ENCODE peak calls at places on chromosomes 13 and 19, in four cellular contexts. Y is heart right ventricle, C is HCT116, F is fibroblast of lung. G is an unnamed sample.

GRCh38 chr19:29629836-29630534 is 23.9 kb downstream of the POP4 start:
- DNase-seq in F (no peak), C (no peak), Y (no peak), G (no peak)

GRCh38 chr13:63088226-63088625 is 1672.6 kb upstream of the PCDH20 start:
- DNase-seq in F (peak), C (no peak), Y (no peak), G (no peak)

GRCh38 chr19:33375156-33375744 is 1.7 kb downstream of the CEBPG start:
- DNase-seq in F (no peak), C (no peak), Y (no peak), G (no peak)

GRCh38 chr19:32819415-32820400 is 49.9 kb downstream of the SLC7A9 start:
- DNase-seq in Y (no peak), F (no peak), C (no peak), G (no peak)

GRCh38 chr13:97423300-97424045 is 10.5 kb upstream of the RAP2A start:
- DNase-seq in F (no peak), Y (no peak), C (no peak), G (no peak)

GRCh38 chr19:34793562-34793961 is 20.5 kb upstream of the ZNF599 start:
- DNase-seq in F (no peak), C (no peak), Y (no peak), G (no peak)

GRCh38 chr19:14561832-14562351 is 10.0 kb downstream of the NDUFB7 start:
- DNase-seq in C (no peak), F (peak), Y (peak), G (no peak)

GRCh38 chr13:95921485-95921884 is 131.7 kb downstream of the UGGT2 start:
- DNase-seq in Y (no peak), F (peak), C (no peak), G (no peak)

GRCh38 chr13:42808572-42808971 is 27.2 kb downstream of the FAM216B start:
- DNase-seq in Y (no peak), C (no peak), F (no peak), G (no peak)

GRCh38 chr19:55241143-55241934 is 12.8 kb upstream of the TMEM86B start:
- DNase-seq in C (no peak), F (no peak), Y (no peak), G (no peak)

GRCh38 chr13:74215420-74215819 is 81.2 kb upstream of the KLF12 start:
- DNase-seq in F (no peak), C (no peak), Y (no peak), G (no peak)

GRCh38 chr13:106919638-106920037 is 351.7 kb upstream of the ARGLU1 start:
- DNase-seq in C (no peak), F (peak), Y (peak), G (no peak)

GRCh38 chr19:7417671-7418324 is 69.1 kb downstream of the ARHGEF18 start:
- DNase-seq in Y (no peak), F (peak), C (no peak), G (no peak)

DNA sequence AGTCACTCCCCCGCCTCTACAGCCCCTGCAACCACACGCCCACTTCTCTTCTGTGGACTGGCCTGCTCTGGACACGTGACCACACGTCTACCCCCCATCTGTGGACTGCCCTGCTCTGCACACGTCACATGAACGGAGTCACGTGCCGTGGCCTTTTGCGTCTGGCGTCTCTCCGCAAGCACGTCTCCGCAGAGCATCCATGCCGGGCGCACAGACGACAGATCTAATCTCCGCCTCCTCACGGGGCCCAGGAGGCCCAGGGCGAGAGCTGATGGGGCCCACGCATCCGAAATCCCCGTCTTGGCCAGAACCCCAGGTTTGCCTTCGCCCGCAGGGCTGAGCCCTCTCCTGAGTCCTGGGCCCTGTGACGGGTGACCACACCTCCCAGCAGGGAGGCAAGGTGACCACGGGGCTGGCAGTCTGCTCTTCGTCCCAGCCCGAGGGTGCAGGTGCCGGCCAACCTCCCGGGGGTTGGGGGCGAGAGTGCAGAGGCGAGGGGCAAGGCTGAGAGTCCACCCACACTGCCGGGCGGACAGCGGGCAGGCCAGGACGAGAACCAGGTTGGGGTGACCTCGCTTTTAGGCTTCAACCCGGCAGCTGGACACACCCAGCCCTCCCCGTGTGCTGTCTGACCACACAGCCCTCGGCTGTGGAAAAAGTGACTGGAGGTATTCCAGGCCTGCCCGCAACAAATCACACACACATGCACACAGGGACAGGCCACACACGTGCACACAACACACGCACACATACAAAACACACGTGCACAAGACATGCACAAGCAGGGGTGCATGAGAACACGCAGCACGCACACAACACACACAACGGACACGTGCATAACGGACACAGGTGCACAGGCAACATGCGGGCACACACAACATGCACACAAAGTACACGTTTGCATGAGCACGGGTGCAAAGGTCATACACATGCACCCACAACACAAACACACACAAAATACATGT is 3.9 kb downstream of the SBNO2 start:
- DNase-seq in F (peak), C (no peak), Y (no peak), G (peak)
- H3K4me3 ChIP-seq in F (no peak), C (no peak), Y (no peak), G (peak)

GRCh38 chr19:4908781-4909171 is 525 bp upstream of the UHRF1 start:
- DNase-seq in F (no peak), Y (no peak), C (no peak), G (no peak)
- H3K4me3 ChIP-seq in F (no peak), Y (no peak), C (peak), G (no peak)

DNA sequence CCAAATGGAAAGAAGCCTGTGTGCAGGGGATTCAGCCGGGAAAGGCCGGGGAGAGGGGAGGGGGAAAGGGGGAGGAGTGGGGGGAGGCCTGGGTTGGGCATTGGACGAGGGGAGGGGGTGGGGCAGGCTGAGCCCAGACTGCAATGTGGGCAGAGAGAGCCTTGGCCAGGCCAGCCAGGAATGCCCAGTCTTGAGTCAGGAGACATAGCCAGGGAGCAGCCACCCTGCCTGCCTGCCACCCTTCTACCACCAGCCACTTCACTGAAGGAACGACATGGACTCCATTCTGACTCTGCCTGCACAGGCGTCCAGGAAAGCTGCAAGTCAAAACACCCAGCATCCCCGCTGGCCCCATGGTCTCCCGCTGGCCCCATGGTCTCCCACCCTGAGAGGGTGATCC is 498 bp downstream of the PROZ start:
- DNase-seq in C (no peak), F (no peak), Y (no peak), G (no peak)
- H3K4me3 ChIP-seq in C (no peak), F (no peak), Y (no peak), G (no peak)

GRCh38 chr19:48310227-48310626 is 15.1 kb upstream of the EMP3 start:
- DNase-seq in Y (no peak), F (no peak), C (no peak), G (no peak)
- H3K4me3 ChIP-seq in Y (no peak), F (no peak), C (no peak), G (no peak)

DNA sequence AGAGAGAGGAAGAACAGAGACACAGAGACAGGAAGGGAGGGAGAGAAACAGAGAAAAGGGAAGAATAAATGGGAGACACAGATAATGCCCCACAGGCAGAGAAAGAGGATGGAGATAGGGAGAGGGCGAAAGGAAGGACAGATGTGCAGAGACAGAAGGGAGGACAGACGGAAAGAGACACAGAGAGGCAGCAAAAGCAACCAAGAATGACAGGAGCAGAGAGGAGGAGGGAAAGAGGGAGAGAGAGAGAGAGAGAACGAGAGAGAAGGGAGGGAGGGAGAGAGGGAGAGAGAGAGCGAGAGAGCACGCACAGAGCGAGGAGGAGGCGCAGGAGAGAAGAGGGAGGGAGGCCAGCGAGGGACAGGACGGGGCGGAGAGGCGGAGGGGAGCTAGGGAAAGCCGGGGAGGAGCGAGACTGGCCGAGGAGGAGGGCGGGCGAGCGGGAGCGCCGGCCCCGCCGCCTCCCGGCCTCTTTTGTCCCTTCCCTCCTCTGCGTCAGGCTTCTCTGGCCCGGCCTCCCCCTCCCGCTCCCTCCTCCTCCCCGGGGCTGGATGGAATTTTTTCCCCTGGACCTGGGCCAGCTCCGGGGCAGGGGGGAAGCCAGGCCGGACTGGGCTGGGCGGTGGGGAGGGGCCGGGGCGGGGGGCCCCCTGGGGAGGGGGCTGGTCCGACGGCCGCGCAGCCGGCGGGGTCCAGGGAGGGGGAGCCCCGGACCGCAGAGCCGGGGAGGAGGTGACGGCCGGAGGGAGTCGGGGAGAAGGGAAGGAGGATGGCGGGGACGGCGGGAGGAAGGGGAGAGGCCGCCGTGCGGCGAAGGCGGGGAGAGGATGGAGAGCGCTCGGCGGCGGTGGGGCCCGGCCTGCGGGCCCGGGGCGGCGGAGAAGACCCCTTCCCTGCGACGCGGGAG is 4.2 kb upstream of the SPACA6 start:
- DNase-seq in F (peak), Y (peak), C (peak), G (peak)
- H3K4me3 ChIP-seq in F (peak), Y (peak), C (peak), G (peak)

GRCh38 chr13:70054572-70054971 is 53.1 kb upstream of the ATXN8OS start:
- DNase-seq in F (no peak), Y (no peak), C (no peak), G (no peak)
- H3K4me3 ChIP-seq in F (no peak), Y (no peak), C (no peak), G (no peak)

GRCh38 chr19:21850636-21851255 is 14.8 kb upstream of the ZNF43 start:
- DNase-seq in F (peak), Y (no peak), C (no peak), G (no peak)
- H3K4me3 ChIP-seq in F (peak), Y (peak), C (no peak), G (peak)

GRCh38 chr13:23760000-23760399 is 129.2 kb downstream of the MIPEP start:
- DNase-seq in F (no peak), C (no peak), Y (no peak), G (no peak)
- H3K4me3 ChIP-seq in F (no peak), C (no peak), Y (no peak), G (no peak)

GRCh38 chr19:13011653-13012389 is 16.5 kb downstream of the NFIX start:
- DNase-seq in Y (no peak), F (no peak), C (no peak), G (no peak)

GRCh38 chr19:13008926-13009787 is 13.9 kb downstream of the NFIX start:
- DNase-seq in Y (no peak), F (no peak), C (no peak), G (no peak)

GRCh38 chr19:13012390-13012689 is 17.1 kb downstream of the NFIX start:
- DNase-seq in C (no peak), F (no peak), Y (no peak), G (no peak)

GRCh38 chr19:13010992-13011652 is 15.8 kb downstream of the NFIX start:
- DNase-seq in F (no peak), C (no peak), Y (no peak), G (no peak)

DNA sequence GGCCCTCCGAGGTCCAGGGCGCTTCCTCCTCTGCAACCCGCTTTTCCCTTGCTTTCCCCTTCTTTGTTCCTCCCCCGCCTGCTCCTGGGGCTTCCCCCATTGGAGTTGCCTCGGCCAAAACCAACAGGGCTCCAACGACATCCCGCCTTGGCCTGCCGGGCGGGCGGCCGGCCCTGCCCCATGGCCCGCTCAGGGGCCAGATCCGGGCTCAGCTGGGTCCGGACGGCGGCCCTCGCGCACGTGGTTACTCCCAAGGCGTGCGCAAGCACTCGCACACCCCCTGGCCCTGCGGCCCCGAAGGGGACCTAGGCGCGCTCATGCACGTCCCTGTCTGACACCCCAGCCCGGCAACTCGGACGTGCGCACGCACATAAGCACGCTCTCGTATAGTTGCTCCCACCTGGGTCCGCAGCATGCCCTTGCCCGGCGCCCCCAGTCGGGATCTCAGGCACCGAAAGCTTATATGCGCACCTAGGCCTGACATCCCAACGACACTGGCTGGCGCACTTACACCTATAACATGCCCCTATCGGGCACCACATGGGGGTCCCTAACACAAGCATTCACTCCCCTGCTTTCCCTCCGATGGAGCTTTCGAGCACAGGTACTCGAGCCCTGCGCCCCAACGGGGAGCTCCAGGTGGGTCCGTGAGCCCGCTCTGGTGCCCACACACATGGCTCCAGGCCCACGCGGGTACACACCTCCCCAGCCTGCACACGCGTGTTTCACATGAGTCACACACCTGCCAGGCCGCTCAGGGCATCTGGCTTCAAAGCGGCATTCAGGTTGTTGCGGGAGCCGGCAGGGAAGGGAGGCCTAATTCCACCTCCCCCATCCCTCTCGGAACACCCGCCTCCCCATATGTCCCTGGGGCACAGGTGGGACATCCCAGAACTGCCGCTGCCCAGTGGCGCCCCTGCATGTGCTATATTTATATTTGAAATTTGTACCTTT is 15.0 kb downstream of the NFIX start:
- DNase-seq in Y (peak), F (no peak), C (no peak), G (no peak)
- H3K4me3 ChIP-seq in Y (no peak), F (no peak), C (no peak), G (peak)

GRCh38 chr13:71015021-71015420 is 852.0 kb downstream of the DACH1 start:
- DNase-seq in Y (no peak), F (no peak), C (no peak), G (no peak)

GRCh38 chr13:71015516-71015915 is 851.5 kb downstream of the DACH1 start:
- DNase-seq in C (no peak), F (no peak), Y (no peak), G (no peak)

GRCh38 chr13:71018544-71018943 is 848.5 kb downstream of the DACH1 start:
- DNase-seq in F (no peak), Y (no peak), C (no peak), G (no peak)

GRCh38 chr13:71021810-71022422 is 845.1 kb downstream of the DACH1 start:
- DNase-seq in Y (no peak), C (no peak), F (no peak), G (no peak)

DNA sequence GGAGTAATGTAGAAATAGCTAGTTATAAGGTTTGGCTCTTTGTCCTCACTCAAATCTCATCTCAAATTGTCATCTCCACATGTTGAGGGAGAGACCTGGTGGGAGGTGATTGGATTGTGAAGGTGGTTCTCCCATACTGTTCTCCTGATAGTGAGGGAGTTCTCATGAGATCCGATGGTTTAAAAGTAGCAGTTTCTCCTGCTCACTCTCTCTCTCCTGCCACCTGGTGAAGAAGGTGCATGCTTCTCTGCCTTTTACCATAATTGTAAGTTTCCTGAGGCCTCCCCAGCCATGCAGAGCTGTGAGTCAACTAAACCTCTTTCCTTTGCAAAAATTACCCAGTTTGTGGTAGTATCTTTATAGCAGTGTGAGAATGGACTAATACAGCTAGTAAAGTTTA is 849.4 kb downstream of the DACH1 start:
- DNase-seq in Y (no peak), F (no peak), C (no peak), G (no peak)
- H3K4me3 ChIP-seq in Y (no peak), F (no peak), C (no peak), G (no peak)

G was measured in LNCaP clone FGC.